ENCODE peak calls at places on chromosome 3, in nine cellular contexts. One of them, this sample, is unnamed.

GRCh38 chr3:9101286-9101685 is 138.0 kb upstream of the RAD18 start:
- DNase-seq in caudate nucleus: peak
- DNase-seq in heart right ventricle: no peak
- DNase-seq in mucosa of gallbladder: no peak
- DNase-seq in T-helper 2 cell: no peak
- DNase-seq in breast epithelium: no peak
- DNase-seq in NCI-H226: no peak
- DNase-seq in NCI-H1105: no peak
- DNase-seq in endothelial cell: no peak
- DNase-seq in this sample: no peak

GRCh38 chr3:46393554-46394434 is 13.1 kb downstream of the CCR5AS start:
- DNase-seq in NCI-H1105: no peak
- DNase-seq in breast epithelium: no peak
- DNase-seq in NCI-H226: peak
- DNase-seq in caudate nucleus: peak
- DNase-seq in endothelial cell: no peak
- DNase-seq in T-helper 2 cell: no peak
- DNase-seq in heart right ventricle: no peak
- DNase-seq in mucosa of gallbladder: no peak
- DNase-seq in this sample: no peak

GRCh38 chr3:49625971-49626640 is 48.0 kb upstream of the APEH start:
- DNase-seq in mucosa of gallbladder: no peak
- DNase-seq in NCI-H1105: no peak
- DNase-seq in NCI-H226: peak
- DNase-seq in endothelial cell: no peak
- DNase-seq in caudate nucleus: peak
- DNase-seq in heart right ventricle: no peak
- DNase-seq in breast epithelium: no peak
- DNase-seq in T-helper 2 cell: peak
- DNase-seq in this sample: no peak

GRCh38 chr3:176987901-176988300 is 209.4 kb downstream of the TBL1XR1 start:
- DNase-seq in breast epithelium: no peak
- DNase-seq in NCI-H226: peak
- DNase-seq in NCI-H1105: no peak
- DNase-seq in endothelial cell: no peak
- DNase-seq in heart right ventricle: no peak
- DNase-seq in mucosa of gallbladder: no peak
- DNase-seq in caudate nucleus: no peak
- DNase-seq in T-helper 2 cell: no peak
- DNase-seq in this sample: no peak

GRCh38 chr3:43902415-43902814 is 211.7 kb downstream of the ABHD5 start:
- DNase-seq in endothelial cell: no peak
- DNase-seq in breast epithelium: no peak
- DNase-seq in caudate nucleus: no peak
- DNase-seq in NCI-H226: no peak
- DNase-seq in heart right ventricle: no peak
- DNase-seq in T-helper 2 cell: no peak
- DNase-seq in NCI-H1105: no peak
- DNase-seq in mucosa of gallbladder: no peak
- DNase-seq in this sample: no peak

GRCh38 chr3:33372218-33373081 is 67.8 kb downstream of the UBP1 start:
- DNase-seq in NCI-H1105: no peak
- DNase-seq in NCI-H226: peak
- DNase-seq in breast epithelium: no peak
- DNase-seq in mucosa of gallbladder: peak
- DNase-seq in T-helper 2 cell: peak
- DNase-seq in endothelial cell: peak
- DNase-seq in caudate nucleus: peak
- DNase-seq in heart right ventricle: peak
- DNase-seq in this sample: peak

GRCh38 chr3:196979545-196979944 is 10.9 kb upstream of the PIGZ start:
- DNase-seq in T-helper 2 cell: no peak
- DNase-seq in mucosa of gallbladder: no peak
- DNase-seq in breast epithelium: no peak
- DNase-seq in NCI-H226: peak
- DNase-seq in NCI-H1105: no peak
- DNase-seq in heart right ventricle: no peak
- DNase-seq in caudate nucleus: no peak
- DNase-seq in endothelial cell: no peak
- DNase-seq in this sample: no peak

GRCh38 chr3:144643778-144644191 is 672.2 kb downstream of the DIPK2A start:
- DNase-seq in heart right ventricle: no peak
- DNase-seq in mucosa of gallbladder: no peak
- DNase-seq in caudate nucleus: peak
- DNase-seq in NCI-H1105: no peak
- DNase-seq in breast epithelium: no peak
- DNase-seq in NCI-H226: peak
- DNase-seq in endothelial cell: no peak
- DNase-seq in T-helper 2 cell: no peak
- DNase-seq in this sample: peak

GRCh38 chr3:142645236-142645793 is 49.1 kb downstream of the PLS1 start:
- DNase-seq in NCI-H1105: no peak
- DNase-seq in NCI-H226: peak
- DNase-seq in T-helper 2 cell: no peak
- DNase-seq in breast epithelium: no peak
- DNase-seq in heart right ventricle: no peak
- DNase-seq in endothelial cell: no peak
- DNase-seq in caudate nucleus: no peak
- DNase-seq in mucosa of gallbladder: no peak
- DNase-seq in this sample: no peak

This sample was measured in HS-27A.